ENCODE peak calls at places on chromosomes 3 and 15, in five cellular contexts. Y is spleen, K is GM06990, J is iPS DF 6.9, D is esophagus squamous epithelium. A is an unnamed sample.

GRCh38 chr15:29740692-29741311 is 81.5 kb downstream of the TJP1 start:
- DNase-seq in Y (no peak), K (no peak), J (no peak), D (no peak), A (no peak)

GRCh38 chr3:106296111-106296510 is 427.3 kb upstream of the CBLB start:
- DNase-seq in Y (no peak), K (no peak), J (no peak), D (no peak), A (no peak)

GRCh38 chr3:71893120-71893519 is 108.2 kb upstream of the PROK2 start:
- DNase-seq in Y (no peak), K (no peak), J (no peak), D (no peak), A (no peak)

GRCh38 chr3:100615684-100616083 is 6.3 kb downstream of the ADGRG7 start:
- DNase-seq in Y (no peak), K (no peak), J (no peak), D (no peak), A (no peak)

GRCh38 chr15:29101491-29101890 is 168.1 kb downstream of the NSMCE3 start:
- DNase-seq in Y (peak), K (no peak), J (no peak), D (no peak), A (no peak)

GRCh38 chr3:169634618-169635236 is 28.8 kb downstream of the MECOM start:
- DNase-seq in Y (no peak), K (no peak), J (no peak), D (no peak), A (peak)

GRCh38 chr15:39629376-39629775 is 48.5 kb downstream of the THBS1 start:
- DNase-seq in Y (no peak), K (no peak), J (no peak), D (no peak), A (peak)

GRCh38 chr15:62413786-62414185 is 248.7 kb upstream of the C2CD4B start:
- DNase-seq in Y (no peak), K (no peak), J (no peak), D (no peak), A (no peak)

GRCh38 chr3:167657684-167658225 is 4.0 kb upstream of the WDR49 start:
- DNase-seq in Y (no peak), K (no peak), J (no peak), D (no peak), A (no peak)

GRCh38 chr15:100818927-100819326 is 60.7 kb upstream of the ALDH1A3 start:
- DNase-seq in Y (no peak), K (no peak), J (no peak), D (no peak), A (no peak)

GRCh38 chr3:23829242-23829934 is 23.6 kb downstream of the UBE2E1 start:
- DNase-seq in Y (no peak), K (peak), J (no peak), D (no peak), A (no peak)

GRCh38 chr15:55290361-55291057 is 896 bp upstream of the RAB27A start:
- DNase-seq in Y (peak), K (peak), J (peak), D (peak), A (peak)
- H3K4me3 ChIP-seq in Y (peak), K (peak), J (peak), D (peak), A (peak)

GRCh38 chr3:3631114-3631513 is 168.1 kb upstream of the LRRN1 start:
- DNase-seq in Y (no peak), K (no peak), J (no peak), D (no peak), A (no peak)

GRCh38 chr3:3634326-3634725 is 164.9 kb upstream of the LRRN1 start:
- DNase-seq in Y (no peak), K (no peak), J (no peak), D (no peak), A (no peak)

GRCh38 chr3:3635109-3635508 is 164.1 kb upstream of the LRRN1 start:
- DNase-seq in Y (no peak), K (no peak), J (no peak), D (no peak), A (no peak)

GRCh38 chr3:3632439-3632838 is 166.8 kb upstream of the LRRN1 start:
- DNase-seq in Y (no peak), K (no peak), J (no peak), D (no peak), A (no peak)

DNA sequence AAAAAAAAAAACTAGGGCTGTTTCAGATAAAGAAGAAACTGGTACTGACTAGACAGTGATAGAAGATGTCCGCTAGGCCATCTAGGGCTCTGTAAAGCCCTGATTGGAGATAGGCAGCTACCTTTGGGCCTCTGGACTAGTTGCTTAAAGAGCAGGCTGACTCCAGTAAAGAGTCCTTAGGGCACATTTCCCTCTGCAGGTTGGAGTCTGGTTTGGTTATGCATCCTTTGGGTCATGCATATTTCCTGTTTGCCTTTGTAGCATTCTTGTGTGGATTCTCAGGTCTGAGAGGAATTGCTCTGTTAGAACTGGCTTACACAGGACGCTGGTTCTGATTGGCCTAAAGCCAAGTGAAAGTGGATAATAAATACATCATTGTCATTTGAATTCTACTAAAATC is 165.5 kb upstream of the LRRN1 start:
- DNase-seq in Y (no peak), K (no peak), J (no peak), D (no peak), A (no peak)
- H3K4me3 ChIP-seq in Y (no peak), K (no peak), J (no peak), D (no peak), A (no peak)

GRCh38 chr3:64215559-64215958 is 9.7 kb downstream of the PRICKLE2 start:
- DNase-seq in Y (no peak), K (no peak), J (no peak), D (no peak), A (no peak)

GRCh38 chr3:64213224-64213893 is 11.9 kb downstream of the PRICKLE2 start:
- DNase-seq in Y (no peak), K (no peak), J (no peak), D (no peak), A (no peak)

GRCh38 chr3:64215084-64215483 is 10.2 kb downstream of the PRICKLE2 start:
- DNase-seq in Y (no peak), K (no peak), J (no peak), D (no peak), A (no peak)

GRCh38 chr3:64214697-64215018 is 10.6 kb downstream of the PRICKLE2 start:
- DNase-seq in Y (no peak), K (no peak), J (no peak), D (no peak), A (no peak)

GRCh38 chr3:64214002-64214696 is 11.1 kb downstream of the PRICKLE2 start:
- DNase-seq in Y (no peak), K (no peak), J (no peak), D (no peak), A (peak)
- H3K4me3 ChIP-seq in Y (no peak), K (no peak), J (no peak), D (peak), A (no peak)

DNA sequence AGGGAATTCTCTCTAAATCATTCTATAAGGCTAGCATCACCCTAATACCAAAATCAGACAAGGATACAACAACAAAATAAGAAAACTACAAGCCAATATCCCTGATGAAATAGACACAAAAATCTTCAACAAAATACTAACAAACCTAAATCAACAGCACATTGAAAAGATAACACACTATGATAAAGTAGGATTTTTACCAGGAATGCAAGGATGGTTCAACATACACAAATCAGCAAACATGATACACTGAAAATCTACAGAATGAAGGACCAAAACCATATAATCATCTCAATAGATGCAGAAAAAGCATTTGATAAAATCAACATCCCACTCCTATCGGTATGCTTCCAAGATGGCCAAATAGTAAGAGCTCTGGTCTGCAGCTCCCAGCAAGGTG is 39.5 kb downstream of the ALDH1A2 start:
- DNase-seq in Y (no peak), K (no peak), J (no peak), D (no peak), A (no peak)
- H3K4me3 ChIP-seq in Y (no peak), K (no peak), J (no peak), D (no peak), A (no peak)

DNA sequence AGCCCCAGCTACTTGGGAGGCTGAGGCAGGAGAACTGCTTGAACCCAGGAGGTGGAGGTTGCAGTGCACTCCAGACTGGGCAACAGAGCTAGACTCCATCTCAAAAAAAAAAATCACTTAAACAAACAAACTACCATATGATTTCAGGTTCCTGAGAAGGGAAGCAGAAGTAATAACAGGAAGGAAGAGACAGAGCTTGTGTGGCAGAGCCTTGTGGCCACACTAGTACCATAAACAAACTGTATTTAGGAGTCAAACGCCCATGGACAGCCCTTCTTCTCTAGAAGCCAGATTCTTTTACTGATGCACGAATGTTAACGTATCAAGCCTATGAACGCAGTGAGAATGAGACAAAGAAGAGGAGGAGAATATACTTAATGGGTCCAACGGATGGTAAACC is 12.0 kb downstream of the MTMR10 start:
- DNase-seq in Y (no peak), K (no peak), J (no peak), D (no peak), A (no peak)
- H3K4me3 ChIP-seq in Y (no peak), K (no peak), J (no peak), D (no peak), A (no peak)

DNA sequence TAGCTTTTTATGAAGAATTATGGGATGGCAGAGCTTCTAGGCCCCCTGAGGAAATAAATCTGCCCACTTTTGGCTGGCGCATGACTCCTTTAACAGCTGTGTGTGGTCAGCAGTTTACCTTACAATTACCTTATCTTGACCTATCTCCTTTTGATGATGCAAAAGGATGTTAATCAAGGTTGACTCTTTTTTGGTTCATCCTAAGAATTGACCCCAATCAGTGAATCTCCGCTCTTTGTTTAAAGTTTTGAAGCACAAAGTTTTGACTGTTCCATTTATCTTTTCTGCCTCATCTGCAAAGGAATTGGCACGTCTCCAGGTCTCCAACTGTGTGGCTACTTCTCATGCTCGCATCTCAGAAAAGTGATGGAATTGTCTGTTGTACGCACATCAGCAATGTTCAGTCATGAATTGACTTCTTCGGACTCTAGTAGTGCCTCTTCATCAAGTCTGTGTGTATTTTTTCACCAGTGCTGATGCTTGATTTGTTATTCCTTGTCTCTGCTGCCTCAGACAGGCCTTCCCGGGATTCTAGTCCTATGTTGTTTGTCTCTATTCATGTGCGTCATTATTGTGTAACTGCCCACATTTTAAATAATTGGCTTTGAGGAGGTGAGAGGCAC is 196.2 kb upstream of the CFAP20DC start:
- DNase-seq in Y (no peak), K (no peak), J (no peak), D (no peak), A (no peak)
- H3K4me3 ChIP-seq in Y (no peak), K (no peak), J (no peak), D (no peak), A (no peak)

A was measured in colonic mucosa.